ENCODE peak calls at places on chromosomes 5 and 9, in five cellular contexts. A is iris pigment epithelial cell; U is CD8-positive, alpha-beta T cell; O is GM12892; T is activated T-helper 1 cell treated with Interleukin-2 at 50 U/mL for 16 hours. M is an unnamed sample.

GRCh38 chr9:124855944-124856773 is 2.9 kb downstream of the WDR38 start:
- DNase-seq in A (no peak), U (no peak), T (no peak), O (no peak), M (peak; percentile 36)

GRCh38 chr9:92196909-92197308 is 81.7 kb upstream of the SPTLC1 start:
- DNase-seq in A (peak; percentile 67), T (no peak), O (no peak), U (no peak), M (peak; percentile 63)

GRCh38 chr9:109507421-109507838 is 9.3 kb upstream of the PTPN3 start:
- DNase-seq in T (no peak), O (no peak), U (no peak), A (peak; percentile 96), M (peak; percentile 86)

GRCh38 chr5:35202319-35203111 is 27.8 kb downstream of the PRLR start:
- DNase-seq in T (no peak), O (no peak), A (peak; percentile 58), U (no peak), M (peak; percentile 80)

GRCh38 chr5:162842725-162843124 is 594.7 kb upstream of the CCNG1 start:
- DNase-seq in A (no peak), O (no peak), T (no peak), U (no peak), M (no peak)

GRCh38 chr5:177378884-177379883 is 5.0 kb upstream of the SLC34A1 start:
- DNase-seq in U (no peak), O (no peak), T (no peak), A (peak; percentile 98), M (peak; percentile 82)

GRCh38 chr9:14433841-14434511 is 120.0 kb upstream of the NFIB start:
- DNase-seq in U (no peak), A (peak; percentile 66), T (no peak), O (no peak), M (peak; percentile 63)

GRCh38 chr9:137350696-137351584 is 48.9 kb upstream of the NRARP start:
- DNase-seq in T (no peak), O (no peak), U (no peak), A (no peak), M (no peak)

GRCh38 chr5:180070726-180071417 is 687 bp downstream of the RNF130 start:
- DNase-seq in O (no peak), T (no peak), A (peak; percentile 60), U (no peak), M (peak; percentile 65)

GRCh38 chr5:136018814-136019777 is 9.7 kb upstream of the TGFBI start:
- DNase-seq in U (no peak), O (no peak), A (peak; percentile 98), T (no peak), M (peak; percentile 98)

M was measured in EH.